ENCODE peak calls at places on chromosome 7, in four cellular contexts. One of them, this sample, is unnamed.

GRCh38 chr7:2738766-2739549 is 51.0 kb downstream of the AMZ1 start:
- DNase-seq in RWPE1: no peak
- DNase-seq in coronary artery: peak; percentile 64
- DNase-seq in hepatocyte: no peak
- DNase-seq in this sample: no peak

GRCh38 chr7:80135306-80136104 is 874 bp downstream of the GNAI1 start:
- DNase-seq in RWPE1: peak; percentile 20
- DNase-seq in coronary artery: no peak
- DNase-seq in hepatocyte: peak; percentile 57
- DNase-seq in this sample: no peak

GRCh38 chr7:36308031-36308430 is 81.6 kb upstream of the ANLN start:
- DNase-seq in RWPE1: no peak
- DNase-seq in coronary artery: no peak
- DNase-seq in hepatocyte: no peak
- DNase-seq in this sample: no peak

GRCh38 chr7:155520114-155520513 is 26.2 kb downstream of the CNPY1 start:
- DNase-seq in RWPE1: no peak
- DNase-seq in coronary artery: no peak
- DNase-seq in hepatocyte: no peak
- DNase-seq in this sample: no peak

GRCh38 chr7:25894002-25894901 is 257.7 kb upstream of the NFE2L3 start:
- DNase-seq in RWPE1: peak; percentile 44
- DNase-seq in coronary artery: no peak
- DNase-seq in hepatocyte: peak; percentile 48
- DNase-seq in this sample: peak; percentile 43

GRCh38 chr7:39946693-39947092 is 3.4 kb upstream of the CDK13 start:
- DNase-seq in RWPE1: no peak
- DNase-seq in coronary artery: no peak
- DNase-seq in hepatocyte: no peak
- DNase-seq in this sample: no peak

GRCh38 chr7:113283861-113284260 is 165.5 kb upstream of the SMIM30 start:
- DNase-seq in RWPE1: no peak
- DNase-seq in coronary artery: no peak
- DNase-seq in hepatocyte: no peak
- DNase-seq in this sample: no peak

GRCh38 chr7:29342761-29343160 is 148.2 kb downstream of the CHN2 start:
- DNase-seq in RWPE1: peak; percentile 48
- DNase-seq in coronary artery: no peak
- DNase-seq in hepatocyte: no peak
- DNase-seq in this sample: no peak

GRCh38 chr7:82677493-82677892 is 233.9 kb upstream of the CACNA2D1 start:
- DNase-seq in RWPE1: no peak
- DNase-seq in coronary artery: no peak
- DNase-seq in hepatocyte: no peak
- DNase-seq in this sample: no peak

GRCh38 chr7:72292118-72292517 is 120.0 kb downstream of the CALN1 start:
- DNase-seq in RWPE1: no peak
- DNase-seq in coronary artery: no peak
- DNase-seq in hepatocyte: no peak
- DNase-seq in this sample: no peak

GRCh38 chr7:104971290-104972071 is 42.5 kb upstream of the KMT2E start:
- DNase-seq in RWPE1: no peak
- DNase-seq in coronary artery: no peak
- DNase-seq in hepatocyte: peak; percentile 33
- DNase-seq in this sample: peak; percentile 46

GRCh38 chr7:2054927-2055326 is 177.8 kb downstream of the MAD1L1 start:
- DNase-seq in RWPE1: no peak
- DNase-seq in coronary artery: no peak
- DNase-seq in hepatocyte: no peak
- DNase-seq in this sample: no peak

GRCh38 chr7:158973440-158973839 is 117.1 kb downstream of the DYNC2I1 start:
- DNase-seq in RWPE1: peak; percentile 8
- DNase-seq in coronary artery: no peak
- DNase-seq in hepatocyte: peak; percentile 86
- DNase-seq in this sample: no peak

GRCh38 chr7:112546723-112547513 is 66.1 kb downstream of the LSMEM1 start:
- DNase-seq in RWPE1: no peak
- DNase-seq in coronary artery: no peak
- DNase-seq in hepatocyte: no peak
- DNase-seq in this sample: no peak

GRCh38 chr7:70583965-70584883 is 547.7 kb upstream of the GALNT17 start:
- DNase-seq in RWPE1: no peak
- DNase-seq in coronary artery: no peak
- DNase-seq in hepatocyte: no peak
- DNase-seq in this sample: no peak

GRCh38 chr7:468681-469590 is 50.7 kb downstream of the PDGFA start:
- DNase-seq in RWPE1: no peak
- DNase-seq in coronary artery: no peak
- DNase-seq in hepatocyte: no peak
- DNase-seq in this sample: no peak

GRCh38 chr7:156969972-156970420 is 20.5 kb downstream of the NOM1 start:
- DNase-seq in RWPE1: no peak
- DNase-seq in coronary artery: no peak
- DNase-seq in hepatocyte: no peak
- DNase-seq in this sample: peak; percentile 46

GRCh38 chr7:102407910-102408309 is 11.7 kb downstream of the PRKRIP1 start:
- DNase-seq in RWPE1: no peak
- DNase-seq in coronary artery: no peak
- DNase-seq in hepatocyte: no peak
- DNase-seq in this sample: no peak

GRCh38 chr7:157851501-157852067 is 514.8 kb downstream of the DNAJB6 start:
- DNase-seq in RWPE1: peak; percentile 28
- DNase-seq in coronary artery: no peak
- DNase-seq in hepatocyte: peak; percentile 71
- DNase-seq in this sample: no peak

GRCh38 chr7:157474685-157475084 is 137.9 kb downstream of the DNAJB6 start:
- DNase-seq in RWPE1: no peak
- DNase-seq in coronary artery: peak; percentile 46
- DNase-seq in hepatocyte: no peak
- DNase-seq in this sample: no peak

GRCh38 chr7:44058759-44059218 is 6.6 kb downstream of the PGAM2 start:
- DNase-seq in RWPE1: no peak
- DNase-seq in coronary artery: peak; percentile 57
- DNase-seq in hepatocyte: no peak
- DNase-seq in this sample: no peak

GRCh38 chr7:83947260-83947659 is 247.3 kb downstream of the SEMA3A start:
- DNase-seq in RWPE1: no peak
- DNase-seq in coronary artery: no peak
- DNase-seq in hepatocyte: peak; percentile 10
- DNase-seq in this sample: no peak

GRCh38 chr7:11485626-11486025 is 346.4 kb downstream of the THSD7A start:
- DNase-seq in RWPE1: no peak
- DNase-seq in coronary artery: no peak
- DNase-seq in hepatocyte: no peak
- DNase-seq in this sample: no peak

GRCh38 chr7:6248581-6248980 is 23.8 kb downstream of the CYTH3 start:
- DNase-seq in RWPE1: peak; percentile 66
- DNase-seq in coronary artery: no peak
- DNase-seq in hepatocyte: no peak
- DNase-seq in this sample: no peak

GRCh38 chr7:116610210-116610609 is 61.8 kb upstream of the MET start:
- DNase-seq in RWPE1: no peak
- DNase-seq in coronary artery: no peak
- DNase-seq in hepatocyte: no peak
- DNase-seq in this sample: no peak

GRCh38 chr7:19060870-19061269 is 56.6 kb downstream of the TWIST1 start:
- DNase-seq in RWPE1: peak; percentile 12
- DNase-seq in coronary artery: no peak
- DNase-seq in hepatocyte: no peak
- DNase-seq in this sample: no peak

GRCh38 chr7:29320577-29320976 is 126.0 kb downstream of the CHN2 start:
- DNase-seq in RWPE1: no peak
- DNase-seq in coronary artery: no peak
- DNase-seq in hepatocyte: no peak
- DNase-seq in this sample: no peak

GRCh38 chr7:140512317-140513000 is 33.2 kb upstream of the MKRN1 start:
- DNase-seq in RWPE1: no peak
- DNase-seq in coronary artery: no peak
- DNase-seq in hepatocyte: peak; percentile 70
- DNase-seq in this sample: no peak

GRCh38 chr7:2657920-2658671 is 26.3 kb downstream of the TTYH3 start:
- DNase-seq in RWPE1: no peak
- DNase-seq in coronary artery: no peak
- DNase-seq in hepatocyte: no peak
- DNase-seq in this sample: no peak

GRCh38 chr7:75891815-75892411 is 13.1 kb downstream of the RHBDD2 start:
- DNase-seq in RWPE1: no peak
- DNase-seq in coronary artery: no peak
- DNase-seq in hepatocyte: no peak
- DNase-seq in this sample: no peak
- H3K27ac ChIP-seq in RWPE1: peak overlapping the region; percentile 76
- H3K27ac ChIP-seq in coronary artery: peak overlapping the region; percentile 13
- H3K27ac ChIP-seq in hepatocyte: no peak overlapping the region
- H3K27ac ChIP-seq in this sample: peak overlapping the region; percentile 78

GRCh38 chr7:51243631-51244030 is 73.0 kb downstream of the COBL start:
- DNase-seq in RWPE1: no peak
- DNase-seq in coronary artery: no peak
- DNase-seq in hepatocyte: no peak
- DNase-seq in this sample: no peak

GRCh38 chr7:51244890-51245289 is 71.7 kb downstream of the COBL start:
- DNase-seq in RWPE1: no peak
- DNase-seq in coronary artery: no peak
- DNase-seq in hepatocyte: no peak
- DNase-seq in this sample: no peak

GRCh38 chr7:51249187-51249945 is 67.2 kb downstream of the COBL start:
- DNase-seq in RWPE1: peak; percentile 91
- DNase-seq in coronary artery: no peak
- DNase-seq in hepatocyte: no peak
- DNase-seq in this sample: no peak

GRCh38 chr7:51244053-51244452 is 72.6 kb downstream of the COBL start:
- DNase-seq in RWPE1: no peak
- DNase-seq in coronary artery: no peak
- DNase-seq in hepatocyte: no peak
- DNase-seq in this sample: no peak

GRCh38 chr7:51246258-51247245 is 70.1 kb downstream of the COBL start:
- DNase-seq in RWPE1: no peak
- DNase-seq in coronary artery: no peak
- DNase-seq in hepatocyte: no peak
- DNase-seq in this sample: no peak
- H3K27ac ChIP-seq in RWPE1: no peak overlapping the region
- H3K27ac ChIP-seq in coronary artery: no peak overlapping the region
- H3K27ac ChIP-seq in hepatocyte: no peak overlapping the region
- H3K27ac ChIP-seq in this sample: no peak overlapping the region

DNA sequence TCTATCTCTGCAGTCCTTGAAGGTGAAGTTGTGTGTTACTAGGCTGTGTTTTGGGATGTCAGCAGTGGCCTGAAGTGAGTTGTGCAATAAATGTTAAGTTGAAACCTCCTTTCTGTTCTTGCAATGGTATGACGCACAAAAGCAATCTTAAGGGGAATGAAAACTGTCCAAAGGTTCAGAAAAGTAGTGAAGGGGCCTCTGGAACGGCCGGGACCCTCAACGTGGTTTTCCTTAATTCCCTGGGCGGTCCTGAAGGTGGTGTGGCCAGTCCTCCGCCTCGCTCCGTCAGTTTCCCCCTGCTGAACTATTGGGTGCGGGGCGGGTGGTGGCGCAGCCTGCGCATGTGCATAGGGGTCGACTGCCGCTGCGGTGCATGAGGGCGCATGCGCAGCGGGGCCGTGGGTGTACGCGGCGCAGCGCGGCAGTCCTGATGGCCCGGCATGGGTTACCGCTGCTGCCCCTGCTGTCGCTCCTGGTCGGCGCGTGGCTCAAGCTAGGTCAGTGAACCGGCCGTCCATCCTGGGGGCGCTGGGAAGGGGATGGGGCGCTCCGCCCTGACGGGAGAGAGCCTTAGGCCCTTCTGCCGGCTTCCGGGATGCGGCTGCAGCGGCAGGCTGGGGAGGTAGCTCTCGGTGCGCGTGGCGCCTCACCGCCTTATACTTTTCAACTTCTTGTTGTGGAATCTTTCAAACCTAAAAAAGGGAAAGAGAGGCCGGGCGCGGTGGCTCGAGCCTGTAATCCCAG is at the start of gene SUMF2:
- DNase-seq in RWPE1: peak; percentile 98
- DNase-seq in coronary artery: peak; percentile 95
- DNase-seq in hepatocyte: peak; percentile 96
- DNase-seq in this sample: no peak
- H3K27ac ChIP-seq in RWPE1: peak within 1 kb of the TSS; percentile 92
- H3K27ac ChIP-seq in coronary artery: peak within 1 kb of the TSS; percentile 93
- H3K27ac ChIP-seq in hepatocyte: peak within 1 kb of the TSS; percentile 93
- H3K27ac ChIP-seq in this sample: peak within 1 kb of the TSS; percentile 85

DNA sequence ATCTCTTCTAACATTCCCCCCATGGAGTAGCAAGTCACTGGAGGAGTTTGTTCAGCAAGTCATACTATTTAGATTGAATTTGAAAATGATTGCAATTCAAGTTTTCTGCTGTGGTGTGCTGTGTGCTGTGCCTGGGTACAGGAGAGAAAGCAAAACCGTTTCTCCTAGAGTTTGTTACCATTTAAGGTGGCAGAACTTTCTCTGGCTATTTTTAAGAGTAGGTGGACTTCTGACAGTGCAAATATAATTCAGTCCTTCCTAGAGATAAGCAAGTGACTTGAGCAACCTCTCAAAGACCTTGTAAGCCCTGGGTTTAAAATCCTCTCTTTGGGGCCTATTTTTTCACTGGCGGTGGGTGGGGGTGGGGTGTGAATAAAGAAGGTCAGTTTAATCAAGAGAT is 42.9 kb upstream of the FGL2 start:
- DNase-seq in RWPE1: no peak
- DNase-seq in coronary artery: no peak
- DNase-seq in hepatocyte: no peak
- DNase-seq in this sample: no peak
- H3K27ac ChIP-seq in RWPE1: no peak overlapping the region
- H3K27ac ChIP-seq in coronary artery: peak overlapping the region; percentile 70
- H3K27ac ChIP-seq in hepatocyte: no peak overlapping the region
- H3K27ac ChIP-seq in this sample: no peak overlapping the region

GRCh38 chr7:74061840-74062539 is 21.6 kb upstream of the LIMK1 start:
- DNase-seq in RWPE1: peak; percentile 78
- DNase-seq in coronary artery: peak; percentile 95
- DNase-seq in hepatocyte: peak; percentile 80
- DNase-seq in this sample: peak; percentile 36
- H3K27ac ChIP-seq in RWPE1: peak overlapping the region; percentile 94
- H3K27ac ChIP-seq in coronary artery: peak overlapping the region; percentile 92
- H3K27ac ChIP-seq in hepatocyte: peak overlapping the region; percentile 36
- H3K27ac ChIP-seq in this sample: peak overlapping the region; percentile 24